ENCODE peak calls at places on chromosomes 7 and 10, in six cellular contexts. One of them, this sample, is unnamed. For H3K9me3, the result is how much of the 10 kb centered on the place peaks cover.

GRCh38 chr7:155764432-155764798 is 47.8 kb downstream of the SHH start:
- DNase-seq in aorta: no peak
- DNase-seq in suprapubic skin: no peak
- DNase-seq in mammary epithelial cell: no peak
- DNase-seq in IMR-90: no peak
- DNase-seq in Peyer's patch: no peak
- DNase-seq in this sample: peak

GRCh38 chr10:44517635-44518034 is 132.7 kb upstream of the CXCL12 start:
- DNase-seq in aorta: no peak
- DNase-seq in suprapubic skin: no peak
- DNase-seq in mammary epithelial cell: no peak
- DNase-seq in IMR-90: no peak
- DNase-seq in Peyer's patch: no peak
- DNase-seq in this sample: no peak

GRCh38 chr10:112985701-112986510 is 35.9 kb downstream of the TCF7L2 start:
- DNase-seq in aorta: no peak
- DNase-seq in suprapubic skin: no peak
- DNase-seq in mammary epithelial cell: peak
- DNase-seq in IMR-90: peak
- DNase-seq in Peyer's patch: no peak
- DNase-seq in this sample: no peak

GRCh38 chr10:73858750-73859439 is 15.5 kb downstream of the CAMK2G start:
- DNase-seq in aorta: no peak
- DNase-seq in suprapubic skin: no peak
- DNase-seq in mammary epithelial cell: no peak
- DNase-seq in IMR-90: no peak
- DNase-seq in Peyer's patch: no peak
- DNase-seq in this sample: no peak

GRCh38 chr10:130519791-130520190 is 383.6 kb downstream of the GLRX3 start:
- DNase-seq in aorta: no peak
- DNase-seq in suprapubic skin: no peak
- DNase-seq in mammary epithelial cell: no peak
- DNase-seq in IMR-90: no peak
- DNase-seq in Peyer's patch: no peak
- DNase-seq in this sample: no peak

GRCh38 chr7:74343281-74344127 is 54.3 kb downstream of the CLIP2 start:
- DNase-seq in aorta: peak
- DNase-seq in suprapubic skin: no peak
- DNase-seq in mammary epithelial cell: peak
- DNase-seq in IMR-90: peak
- DNase-seq in Peyer's patch: no peak
- DNase-seq in this sample: no peak

GRCh38 chr7:2233876-2234275 is 1.1 kb upstream of the MAD1L1 start:
- DNase-seq in aorta: no peak
- DNase-seq in suprapubic skin: no peak
- DNase-seq in mammary epithelial cell: no peak
- DNase-seq in IMR-90: peak
- DNase-seq in Peyer's patch: no peak
- DNase-seq in this sample: no peak

GRCh38 chr10:4693967-4694366 is 132.0 kb upstream of the AKR1E2 start:
- DNase-seq in aorta: no peak
- DNase-seq in suprapubic skin: no peak
- DNase-seq in mammary epithelial cell: no peak
- DNase-seq in IMR-90: no peak
- DNase-seq in Peyer's patch: no peak
- DNase-seq in this sample: no peak

GRCh38 chr7:106009511-106010226 is 46.6 kb downstream of the CDHR3 start:
- DNase-seq in aorta: peak
- DNase-seq in suprapubic skin: peak
- DNase-seq in mammary epithelial cell: peak
- DNase-seq in IMR-90: peak
- DNase-seq in Peyer's patch: peak
- DNase-seq in this sample: peak

GRCh38 chr10:4662576-4663161 is 163.3 kb upstream of the AKR1E2 start:
- DNase-seq in aorta: no peak
- DNase-seq in suprapubic skin: no peak
- DNase-seq in mammary epithelial cell: no peak
- DNase-seq in IMR-90: no peak
- DNase-seq in Peyer's patch: no peak
- DNase-seq in this sample: no peak

GRCh38 chr10:35011771-35012191 is 78.4 kb downstream of the CUL2 start:
- DNase-seq in aorta: no peak
- DNase-seq in suprapubic skin: no peak
- DNase-seq in mammary epithelial cell: peak
- DNase-seq in IMR-90: peak
- DNase-seq in Peyer's patch: no peak
- DNase-seq in this sample: no peak

GRCh38 chr10:2137549-2138174 is 400.3 kb upstream of the ADARB2 start:
- DNase-seq in aorta: no peak
- DNase-seq in suprapubic skin: no peak
- DNase-seq in mammary epithelial cell: no peak
- DNase-seq in IMR-90: no peak
- DNase-seq in Peyer's patch: no peak
- DNase-seq in this sample: no peak

GRCh38 chr10:44998146-44998631 is 2.5 kb upstream of the ZNF22 start:
- DNase-seq in aorta: no peak
- DNase-seq in suprapubic skin: no peak
- DNase-seq in mammary epithelial cell: no peak
- DNase-seq in IMR-90: peak
- DNase-seq in Peyer's patch: no peak
- DNase-seq in this sample: no peak

GRCh38 chr10:89158446-89158845 is 48.7 kb downstream of the CH25H start:
- DNase-seq in aorta: no peak
- DNase-seq in suprapubic skin: no peak
- DNase-seq in mammary epithelial cell: peak
- DNase-seq in IMR-90: peak
- DNase-seq in Peyer's patch: no peak
- DNase-seq in this sample: no peak

GRCh38 chr10:101014230-101014884 is 14.7 kb downstream of the LZTS2 start:
- DNase-seq in aorta: peak
- DNase-seq in suprapubic skin: peak
- DNase-seq in mammary epithelial cell: peak
- DNase-seq in IMR-90: peak
- DNase-seq in Peyer's patch: peak
- DNase-seq in this sample: peak

GRCh38 chr7:143305423-143306070 is 10.4 kb upstream of the CLCN1 start:
- DNase-seq in aorta: peak
- DNase-seq in suprapubic skin: no peak
- DNase-seq in mammary epithelial cell: peak
- DNase-seq in IMR-90: peak
- DNase-seq in Peyer's patch: peak
- DNase-seq in this sample: peak

GRCh38 chr10:62651341-62651740 is 153.2 kb upstream of the ADO start:
- DNase-seq in aorta: no peak
- DNase-seq in suprapubic skin: no peak
- DNase-seq in mammary epithelial cell: peak
- DNase-seq in IMR-90: peak
- DNase-seq in Peyer's patch: no peak
- DNase-seq in this sample: no peak

GRCh38 chr7:122136033-122136432 is 8.0 kb downstream of the AASS start:
- DNase-seq in aorta: no peak
- DNase-seq in suprapubic skin: no peak
- DNase-seq in mammary epithelial cell: no peak
- DNase-seq in IMR-90: no peak
- DNase-seq in Peyer's patch: no peak
- DNase-seq in this sample: no peak

GRCh38 chr7:88127637-88128290 is 92.1 kb downstream of the SRI start:
- DNase-seq in aorta: no peak
- DNase-seq in suprapubic skin: no peak
- DNase-seq in mammary epithelial cell: no peak
- DNase-seq in IMR-90: no peak
- DNase-seq in Peyer's patch: no peak
- DNase-seq in this sample: no peak

GRCh38 chr10:9209105-9209798 is 1154.8 kb downstream of the GATA3 start:
- DNase-seq in aorta: peak
- DNase-seq in suprapubic skin: peak
- DNase-seq in mammary epithelial cell: peak
- DNase-seq in IMR-90: peak
- DNase-seq in Peyer's patch: peak
- DNase-seq in this sample: peak

GRCh38 chr7:110557136-110557535 is 533.8 kb upstream of the LRRN3 start:
- DNase-seq in aorta: no peak
- DNase-seq in suprapubic skin: no peak
- DNase-seq in mammary epithelial cell: peak
- DNase-seq in IMR-90: no peak
- DNase-seq in Peyer's patch: no peak
- DNase-seq in this sample: no peak

GRCh38 chr10:47438857-47439474 is 44.9 kb downstream of the ANXA8 start:
- DNase-seq in aorta: no peak
- DNase-seq in suprapubic skin: peak
- DNase-seq in mammary epithelial cell: peak
- DNase-seq in IMR-90: peak
- DNase-seq in Peyer's patch: peak
- DNase-seq in this sample: no peak

GRCh38 chr7:98250789-98251188 is 1.2 kb downstream of the TECPR1 start:
- DNase-seq in aorta: no peak
- DNase-seq in suprapubic skin: no peak
- DNase-seq in mammary epithelial cell: no peak
- DNase-seq in IMR-90: no peak
- DNase-seq in Peyer's patch: peak
- DNase-seq in this sample: peak

GRCh38 chr7:82443044-82443800 is at the start of gene CACNA2D1:
- DNase-seq in aorta: peak
- DNase-seq in suprapubic skin: peak
- DNase-seq in mammary epithelial cell: peak
- DNase-seq in IMR-90: no peak
- DNase-seq in Peyer's patch: no peak
- DNase-seq in this sample: no peak

GRCh38 chr10:13684252-13684791 is 97.6 kb downstream of the PRPF18 start:
- DNase-seq in aorta: peak
- DNase-seq in suprapubic skin: no peak
- DNase-seq in mammary epithelial cell: peak
- DNase-seq in IMR-90: peak
- DNase-seq in Peyer's patch: peak
- DNase-seq in this sample: no peak

GRCh38 chr10:132626019-132626760 is 88.6 kb downstream of the INPP5A start:
- DNase-seq in aorta: no peak
- DNase-seq in suprapubic skin: peak
- DNase-seq in mammary epithelial cell: no peak
- DNase-seq in IMR-90: no peak
- DNase-seq in Peyer's patch: peak
- DNase-seq in this sample: no peak

GRCh38 chr10:122128357-122128756 is 139.4 kb downstream of the TACC2 start:
- DNase-seq in aorta: peak
- DNase-seq in suprapubic skin: no peak
- DNase-seq in mammary epithelial cell: no peak
- DNase-seq in IMR-90: peak
- DNase-seq in Peyer's patch: no peak
- DNase-seq in this sample: no peak

GRCh38 chr7:32887395-32887794 is 4.2 kb downstream of the KBTBD2 start:
- DNase-seq in aorta: no peak
- DNase-seq in suprapubic skin: no peak
- DNase-seq in mammary epithelial cell: no peak
- DNase-seq in IMR-90: no peak
- DNase-seq in Peyer's patch: no peak
- DNase-seq in this sample: no peak
- H3K4me3 ChIP-seq in aorta: no peak
- H3K4me3 ChIP-seq in suprapubic skin: no peak
- H3K4me3 ChIP-seq in mammary epithelial cell: no peak
- H3K4me3 ChIP-seq in IMR-90: no peak
- H3K4me3 ChIP-seq in Peyer's patch: no peak
- H3K4me3 ChIP-seq in this sample: no peak

GRCh38 chr10:72660220-72660619 is 31.7 kb upstream of the MCU start:
- DNase-seq in aorta: no peak
- DNase-seq in suprapubic skin: no peak
- DNase-seq in mammary epithelial cell: no peak
- DNase-seq in IMR-90: no peak
- DNase-seq in Peyer's patch: no peak
- DNase-seq in this sample: no peak

GRCh38 chr10:72663971-72664370 is 28.0 kb upstream of the MCU start:
- DNase-seq in aorta: no peak
- DNase-seq in suprapubic skin: no peak
- DNase-seq in mammary epithelial cell: no peak
- DNase-seq in IMR-90: peak
- DNase-seq in Peyer's patch: no peak
- DNase-seq in this sample: no peak

GRCh38 chr10:72658696-72659400 is 33.0 kb upstream of the MICU1 start:
- DNase-seq in aorta: no peak
- DNase-seq in suprapubic skin: no peak
- DNase-seq in mammary epithelial cell: no peak
- DNase-seq in IMR-90: no peak
- DNase-seq in Peyer's patch: no peak
- DNase-seq in this sample: no peak

GRCh38 chr10:72659694-72660093 is 32.2 kb upstream of the MCU start:
- DNase-seq in aorta: no peak
- DNase-seq in suprapubic skin: no peak
- DNase-seq in mammary epithelial cell: no peak
- DNase-seq in IMR-90: no peak
- DNase-seq in Peyer's patch: no peak
- DNase-seq in this sample: no peak

GRCh38 chr10:72661436-72661835 is 30.5 kb upstream of the MCU start:
- DNase-seq in aorta: no peak
- DNase-seq in suprapubic skin: no peak
- DNase-seq in mammary epithelial cell: no peak
- DNase-seq in IMR-90: no peak
- DNase-seq in Peyer's patch: no peak
- DNase-seq in this sample: no peak
- H3K9me3 ChIP-seq in aorta: under half
- H3K9me3 ChIP-seq in suprapubic skin: under half
- H3K9me3 ChIP-seq in mammary epithelial cell: under half
- H3K9me3 ChIP-seq in IMR-90: under half
- H3K9me3 ChIP-seq in Peyer's patch: under half
- H3K9me3 ChIP-seq in this sample: under half

DNA sequence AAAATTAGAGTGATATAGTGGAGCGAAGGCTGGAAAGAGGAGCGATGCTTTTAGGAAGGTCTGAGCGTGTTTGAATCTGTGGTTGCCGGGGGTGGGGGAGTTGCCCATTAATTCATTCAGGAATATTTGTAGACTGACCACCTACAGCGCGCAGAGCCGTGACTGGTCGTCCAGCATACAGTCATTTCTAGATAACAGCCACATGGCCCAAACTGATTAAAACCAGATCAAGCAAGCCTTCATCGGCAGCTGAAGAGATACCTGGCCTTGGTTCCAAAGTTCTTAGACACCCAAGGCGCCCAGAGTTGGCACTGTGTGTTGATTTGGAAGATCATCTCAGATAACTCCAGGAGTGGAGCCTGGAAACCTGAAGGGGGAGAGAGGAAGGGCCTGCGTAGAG is 1.7 kb downstream of the PROSER2 start:
- DNase-seq in aorta: no peak
- DNase-seq in suprapubic skin: no peak
- DNase-seq in mammary epithelial cell: no peak
- DNase-seq in IMR-90: no peak
- DNase-seq in Peyer's patch: peak
- DNase-seq in this sample: no peak
- H3K4me3 ChIP-seq in aorta: no peak
- H3K4me3 ChIP-seq in suprapubic skin: peak
- H3K4me3 ChIP-seq in mammary epithelial cell: peak
- H3K4me3 ChIP-seq in IMR-90: no peak
- H3K4me3 ChIP-seq in Peyer's patch: no peak
- H3K4me3 ChIP-seq in this sample: no peak

DNA sequence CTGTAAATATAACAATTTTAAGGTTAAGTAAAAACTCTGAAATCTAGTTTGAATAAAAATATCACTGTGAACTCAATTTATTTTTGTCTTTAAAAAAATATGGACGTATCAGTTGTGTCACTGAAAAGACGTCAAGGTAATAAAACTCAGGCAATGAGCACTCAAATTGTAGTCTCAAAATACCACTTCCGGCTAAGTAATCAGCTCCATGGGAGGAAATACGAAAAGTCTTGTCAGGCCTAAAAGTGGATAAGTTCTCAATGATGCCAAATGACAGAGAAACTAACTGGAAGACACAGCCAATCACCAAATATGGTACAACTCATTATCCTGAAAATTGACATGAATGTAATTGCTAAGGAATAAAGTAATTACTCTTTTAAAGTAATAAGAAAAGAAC is 719 bp downstream of the CALN1 start:
- DNase-seq in aorta: no peak
- DNase-seq in suprapubic skin: no peak
- DNase-seq in mammary epithelial cell: no peak
- DNase-seq in IMR-90: no peak
- DNase-seq in Peyer's patch: no peak
- DNase-seq in this sample: no peak
- H3K9me3 ChIP-seq in aorta: under half
- H3K9me3 ChIP-seq in suprapubic skin: under half
- H3K9me3 ChIP-seq in mammary epithelial cell: under half
- H3K9me3 ChIP-seq in IMR-90: under half
- H3K9me3 ChIP-seq in Peyer's patch: under half
- H3K9me3 ChIP-seq in this sample: under half